ENCODE peak calls at places on chromosome 18, in eight cellular contexts. D, Y, H, X, B, U, K and Z are unnamed samples.

GRCh38 chr18:22613788-22614187 is 196.1 kb upstream of the CTAGE1 start:
- DNase-seq in K (no peak), U (no peak), Y (no peak), B (no peak), D (no peak), X (no peak), H (no peak), Z (no peak)

GRCh38 chr18:78789850-78790249 is 189.8 kb upstream of the SALL3 start:
- DNase-seq in H (no peak), K (no peak), U (no peak), X (no peak), Y (no peak), B (no peak), D (no peak), Z (no peak)

GRCh38 chr18:52937840-52938239 is 597.8 kb downstream of the DCC start:
- DNase-seq in B (no peak), D (no peak), Y (no peak), H (no peak), K (no peak), X (no peak), U (no peak), Z (no peak)

GRCh38 chr18:74549591-74550104 is 15.3 kb downstream of the CNDP1 start:
- DNase-seq in K (no peak), U (no peak), X (no peak), B (no peak), Y (no peak), H (no peak), D (no peak), Z (no peak)

GRCh38 chr18:36808681-36809080 is 20.1 kb downstream of the TPGS2 start:
- DNase-seq in Y (no peak), X (no peak), K (no peak), H (no peak), U (no peak), B (no peak), D (no peak), Z (no peak)

GRCh38 chr18:8422391-8422790 is 186.8 kb upstream of the RAB12 start:
- DNase-seq in Y (no peak), X (no peak), D (no peak), B (no peak), H (no peak), K (no peak), U (no peak), Z (no peak)

GRCh38 chr18:58653814-58654509 is 17.3 kb upstream of the MALT1 start:
- DNase-seq in X (no peak), D (no peak), K (no peak), H (no peak), U (no peak), B (no peak), Y (no peak), Z (no peak)

GRCh38 chr18:48790869-48791635 is 159.7 kb downstream of the SMAD7 start:
- DNase-seq in K (no peak), U (no peak), D (no peak), B (peak), H (peak), Y (peak), X (no peak), Z (peak)

GRCh38 chr18:41524674-41525470 is 430.2 kb upstream of the PIK3C3 start:
- DNase-seq in H (no peak), B (no peak), Y (no peak), X (no peak), K (no peak), D (no peak), U (no peak), Z (no peak)

GRCh38 chr18:47204908-47205522 is 28.9 kb upstream of the IER3IP1 start:
- DNase-seq in Y (peak), D (peak), X (peak), B (peak), H (no peak), K (peak), U (no peak), Z (no peak)

GRCh38 chr18:34709631-34710429 is at the start of gene DTNA:
- DNase-seq in D (peak), U (no peak), X (no peak), B (no peak), K (no peak), H (no peak), Y (peak), Z (no peak)

GRCh38 chr18:22165049-22165602 is 4.3 kb upstream of the GATA6 start:
- DNase-seq in U (no peak), Y (no peak), X (no peak), H (peak), K (no peak), B (peak), D (no peak), Z (no peak)

GRCh38 chr18:59308201-59309014 is 10.0 kb downstream of the CPLX4 start:
- DNase-seq in X (peak), U (peak), B (peak), H (peak), Y (peak), K (peak), D (peak), Z (peak)

GRCh38 chr18:26362021-26362420 is 135.8 kb downstream of the TAF4B start:
- DNase-seq in D (no peak), K (no peak), Y (no peak), H (no peak), B (no peak), X (no peak), U (no peak), Z (no peak)

GRCh38 chr18:50938912-50939311 is 28.9 kb upstream of the ELAC1 start:
- DNase-seq in K (no peak), B (no peak), H (no peak), U (no peak), Y (no peak), D (no peak), X (no peak), Z (no peak)

GRCh38 chr18:58552057-58552461 is 76.8 kb downstream of the ALPK2 start:
- DNase-seq in U (peak), X (no peak), H (no peak), Y (no peak), B (no peak), K (no peak), D (no peak), Z (no peak)

GRCh38 chr18:40607741-40608140 is 1347.3 kb upstream of the PIK3C3 start:
- DNase-seq in K (no peak), H (no peak), U (no peak), D (no peak), Y (no peak), B (no peak), X (no peak), Z (no peak)

GRCh38 chr18:62549755-62550154 is 26.9 kb downstream of the ZCCHC2 start:
- DNase-seq in D (no peak), H (no peak), Y (no peak), U (no peak), B (no peak), K (no peak), X (no peak), Z (no peak)

GRCh38 chr18:67305466-67305865 is 211.1 kb downstream of the DSEL start:
- DNase-seq in K (no peak), B (no peak), D (peak), U (no peak), Y (no peak), X (no peak), H (no peak), Z (no peak)

DNA sequence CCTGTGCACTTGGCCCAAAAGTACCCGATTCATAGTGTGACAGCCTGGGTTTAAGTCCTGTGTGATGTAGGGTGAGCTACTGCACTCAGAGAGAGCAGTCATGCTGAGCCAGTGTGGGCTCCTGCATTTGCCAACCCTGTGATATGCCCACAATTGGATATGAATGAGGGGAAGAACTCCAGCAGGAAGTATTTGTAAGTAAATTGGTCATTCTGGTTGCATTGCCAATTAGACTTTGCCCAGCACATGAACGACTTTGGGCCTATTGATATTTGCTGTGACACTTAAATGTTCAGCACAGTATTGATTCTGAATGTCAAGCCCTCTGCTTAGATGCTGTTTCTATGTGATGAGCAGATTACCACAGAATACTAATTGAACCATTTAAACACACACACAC is 570.9 kb downstream of the PIK3C3 start:
- DNase-seq in U (no peak), Y (no peak), X (peak), K (peak), B (peak), D (no peak), H (no peak), Z (no peak)
- TF ChIP-seq POLR2A in U (no peak), Y (no peak), X (no peak), K (no peak), B (no peak), D (no peak), H (no peak), Z (no peak)

GRCh38 chr18:9919564-9920232 is 5.9 kb downstream of the VAPA start:
- DNase-seq in X (no peak), D (no peak), B (no peak), K (no peak), H (no peak), Y (no peak), U (no peak), Z (no peak)
- H3K4me3 ChIP-seq in X (no peak), D (no peak), B (no peak), K (no peak), H (no peak), Y (no peak), U (no peak), Z (no peak)

GRCh38 chr18:31511098-31511497 is 13.1 kb downstream of the DSG2 start:
- DNase-seq in U (no peak), D (no peak), H (no peak), X (no peak), K (no peak), Y (no peak), B (no peak), Z (no peak)
- TF ChIP-seq CTCF in U (peak), D (no peak), H (no peak), X (no peak), K (no peak), Y (no peak), B (no peak), Z (no peak)

GRCh38 chr18:79950440-79951341 is 762 bp downstream of the SLC66A2 start:
- DNase-seq in X (peak), U (no peak), D (peak), B (peak), K (peak), H (peak), Y (peak), Z (no peak)

GRCh38 chr18:79952457-79952995 is 1.1 kb upstream of the SLC66A2 start:
- DNase-seq in U (no peak), Y (peak), D (no peak), H (peak), X (peak), B (no peak), K (peak), Z (no peak)

GRCh38 chr18:79952996-79953559 is 1.6 kb upstream of the SLC66A2 start:
- DNase-seq in U (no peak), B (no peak), X (peak), Y (peak), K (peak), H (peak), D (no peak), Z (no peak)

GRCh38 chr18:79949571-79950439 is 1.6 kb downstream of the SLC66A2 start:
- DNase-seq in D (peak), K (peak), U (peak), B (no peak), H (peak), X (peak), Y (peak), Z (no peak)

GRCh38 chr18:79951545-79952456 is at the start of gene SLC66A2:
- DNase-seq in D (peak), Y (peak), K (peak), H (peak), B (peak), U (peak), X (peak), Z (peak)
- TF ChIP-seq POLR2A in D (peak), Y (peak), K (no peak), H (peak), B (peak), U (peak), X (peak), Z (peak)

GRCh38 chr18:6497543-6497942 is 82.8 kb upstream of the L3MBTL4 start:
- DNase-seq in U (no peak), B (no peak), X (no peak), Y (no peak), H (no peak), D (no peak), K (no peak), Z (no peak)
- H3K4me3 ChIP-seq in U (no peak), B (no peak), X (no peak), Y (no peak), H (no peak), D (no peak), K (no peak), Z (no peak)

GRCh38 chr18:4181882-4182568 is 273.1 kb downstream of the DLGAP1 start:
- DNase-seq in K (no peak), X (no peak), U (no peak), D (no peak), H (no peak), B (no peak), Y (no peak), Z (no peak)
- TF ChIP-seq CTCF in K (no peak), X (no peak), U (no peak), D (no peak), H (no peak), B (no peak), Y (no peak), Z (no peak)

DNA sequence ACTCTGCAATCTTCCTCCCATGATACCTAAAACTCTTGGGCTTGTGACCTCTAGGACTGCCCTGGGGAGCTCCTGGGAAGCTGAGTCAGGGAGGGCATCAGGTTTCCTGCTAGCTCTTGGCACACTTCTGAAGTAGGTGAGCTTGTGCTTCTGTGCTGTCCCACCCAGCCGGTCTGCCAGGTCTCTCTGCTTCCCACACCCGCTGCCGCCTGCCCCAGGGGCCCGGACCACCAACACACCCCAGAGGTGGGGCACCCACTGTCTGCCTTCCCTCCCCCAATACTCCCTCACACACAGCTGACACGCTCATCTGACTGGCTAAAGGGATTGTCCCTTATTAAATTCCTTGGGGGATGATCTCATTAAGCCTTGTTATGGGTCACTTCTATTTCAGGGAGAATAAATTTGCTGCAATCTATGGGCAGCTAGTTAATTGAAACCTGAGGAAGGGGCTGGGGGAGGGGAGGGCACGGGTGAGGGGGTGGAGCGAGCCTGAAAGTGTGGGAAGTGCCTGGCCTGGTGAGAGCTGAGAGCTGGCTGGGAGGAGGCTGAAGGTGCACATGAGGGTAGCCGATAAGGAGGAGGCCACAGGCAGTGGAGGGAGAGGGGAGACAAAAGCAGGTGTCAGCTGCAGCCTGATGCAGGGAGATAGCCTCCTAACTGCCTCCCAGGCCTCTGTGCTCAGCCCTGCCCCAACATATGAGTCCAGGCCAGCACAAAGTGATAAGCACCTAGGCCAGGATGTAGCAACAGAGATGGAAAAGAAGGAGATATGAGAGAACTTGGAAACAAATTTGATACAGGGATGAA is 48.8 kb downstream of the HAUS1 start:
- DNase-seq in D (no peak), B (no peak), Y (no peak), H (no peak), U (no peak), X (no peak), K (no peak), Z (no peak)
- TF ChIP-seq POLR2A in D (no peak), B (no peak), Y (no peak), H (no peak), U (no peak), X (no peak), K (no peak), Z (no peak)